ENCODE peak calls at places on chromosomes 16 and 17, in seven cellular contexts. Z is GF-D8; F is activated effector memory CD4-positive, alpha-beta T cell treated with anti-CD3 and anti-CD28 coated beads, Interleukin-2, amount 50 U/mL, for 16 hours; P is stimulated activated CD4-positive, alpha-beta T cell treated with anti-CD3 and anti-CD28 coated beads, Interleukin-1b, Interleukin-23, amount 100 ng/mL, for 24 hours; L is NCI-H1930; M is left lung; Q is CD4-positive, alpha-beta memory T cell. J is an unnamed sample.

GRCh38 chr17:79797492-79798295 is 817 bp upstream of the CBX8 start:
- DNase-seq in Z (peak; percentile 36), F (no peak), P (no peak), L (peak; percentile 65), M (no peak), Q (no peak), J (no peak)

GRCh38 chr17:21678451-21679081 is 13.8 kb upstream of the KCNJ18 start:
- DNase-seq in Z (no peak), F (peak; percentile 63), P (no peak), L (peak; percentile 75), M (no peak), Q (no peak), J (peak; percentile 50)

GRCh38 chr17:20009052-20009301 is 182 bp upstream of the SPECC1 start:
- DNase-seq in Z (no peak), F (no peak), P (no peak), L (no peak), M (no peak), Q (no peak), J (no peak)

GRCh38 chr17:80498920-80499410 is 22.6 kb upstream of the NPTX1 start:
- DNase-seq in Z (no peak), F (no peak), P (no peak), L (no peak), M (no peak), Q (no peak), J (no peak)

GRCh38 chr17:7774037-7774659 is 56.6 kb downstream of the DNAH2 start:
- DNase-seq in Z (no peak), F (no peak), P (no peak), L (no peak), M (peak; percentile 52), Q (no peak), J (no peak)

GRCh38 chr17:61307905-61308886 is 91.4 kb upstream of the TBX2 start:
- DNase-seq in Z (no peak), F (no peak), P (no peak), L (no peak), M (no peak), Q (no peak), J (no peak)

GRCh38 chr17:68057531-68057952 is 22.0 kb downstream of the KPNA2 start:
- DNase-seq in Z (no peak), F (peak; percentile 75), P (peak; percentile 12), L (no peak), M (no peak), Q (peak; percentile 45), J (no peak)

GRCh38 chr16:86398622-86399021 is 111.7 kb upstream of the FOXF1 start:
- DNase-seq in Z (no peak), F (no peak), P (no peak), L (no peak), M (no peak), Q (no peak), J (no peak)

GRCh38 chr17:41332239-41332638 is 16.7 kb upstream of the KRTAP17-1 start:
- DNase-seq in Z (no peak), F (no peak), P (no peak), L (no peak), M (no peak), Q (no peak), J (no peak)

GRCh38 chr16:61313931-61314330 is 722.3 kb downstream of the CDH8 start:
- DNase-seq in Z (no peak), F (no peak), P (no peak), L (no peak), M (no peak), Q (no peak), J (no peak)

GRCh38 chr17:41627316-41628072 is 3.1 kb upstream of the KRT17 start:
- DNase-seq in Z (no peak), F (peak; percentile 37), P (no peak), L (no peak), M (no peak), Q (no peak), J (no peak)

GRCh38 chr16:14378131-14378551 is 251.9 kb downstream of the PARN start:
- DNase-seq in Z (no peak), F (no peak), P (no peak), L (no peak), M (no peak), Q (no peak), J (no peak)

GRCh38 chr16:73853968-73854367 is 442.6 kb upstream of the PSMD7 start:
- DNase-seq in Z (no peak), F (no peak), P (no peak), L (no peak), M (no peak), Q (no peak), J (no peak)

GRCh38 chr17:49547566-49547965 is 28.1 kb upstream of the NXPH3 start:
- DNase-seq in Z (no peak), F (no peak), P (no peak), L (no peak), M (no peak), Q (no peak), J (no peak)

GRCh38 chr17:81153340-81153803 is 11.9 kb upstream of the PVALEF start:
- DNase-seq in Z (no peak), F (no peak), P (no peak), L (no peak), M (no peak), Q (peak; percentile 34), J (no peak)

GRCh38 chr17:39175695-39176093 is 9.7 kb upstream of the ARL5C start:
- DNase-seq in Z (no peak), F (no peak), P (no peak), L (no peak), M (no peak), Q (no peak), J (no peak)

GRCh38 chr17:80792373-80792781 is 199.3 kb upstream of the CHMP6 start:
- DNase-seq in Z (no peak), F (peak; percentile 63), P (no peak), L (no peak), M (peak; percentile 13), Q (no peak), J (peak; percentile 69)

GRCh38 chr17:59963738-59964454 is 644 bp downstream of the RNFT1 start:
- DNase-seq in Z (peak; percentile 33), F (peak; percentile 83), P (peak; percentile 41), L (peak; percentile 22), M (peak; percentile 56), Q (no peak), J (peak; percentile 73)

GRCh38 chr16:30551781-30552180 is 6.4 kb downstream of the ZNF764 start:
- DNase-seq in Z (no peak), F (peak; percentile 88), P (peak; percentile 49), L (no peak), M (peak; percentile 68), Q (peak; percentile 87), J (no peak)

GRCh38 chr17:63189082-63189481 is 223.0 kb downstream of the TANC2 start:
- DNase-seq in Z (no peak), F (no peak), P (no peak), L (no peak), M (no peak), Q (no peak), J (no peak)

GRCh38 chr17:55434721-55435120 is 13.1 kb upstream of the MMD start:
- DNase-seq in Z (no peak), F (no peak), P (no peak), L (no peak), M (no peak), Q (no peak), J (no peak)